ENCODE peak calls at places on chromosomes 4 and X, in six cellular contexts. One of them, this sample, is unnamed.

GRCh38 chr4:35939746-35940145 is 304.6 kb downstream of the ARAP2 start:
- DNase-seq in IMR-90: no peak
- DNase-seq in H1: no peak
- DNase-seq in mesenchymal stem cell: no peak
- DNase-seq in trophoblast cell: no peak
- DNase-seq in neuronal stem cell: no peak
- DNase-seq in this sample: no peak

GRCh38 chrX:80576815-80577533 is 156.7 kb downstream of the TENT5D start:
- DNase-seq in IMR-90: no peak
- DNase-seq in H1: no peak
- DNase-seq in mesenchymal stem cell: no peak
- DNase-seq in trophoblast cell: no peak
- DNase-seq in neuronal stem cell: no peak
- DNase-seq in this sample: no peak

GRCh38 chr4:86558258-86558657 is 35.9 kb upstream of the PTPN13 start:
- DNase-seq in IMR-90: no peak
- DNase-seq in H1: no peak
- DNase-seq in mesenchymal stem cell: no peak
- DNase-seq in trophoblast cell: no peak
- DNase-seq in neuronal stem cell: no peak
- DNase-seq in this sample: no peak

GRCh38 chr4:110631582-110632505 is 9.0 kb upstream of the PITX2 start:
- DNase-seq in IMR-90: peak
- DNase-seq in H1: no peak
- DNase-seq in mesenchymal stem cell: peak
- DNase-seq in trophoblast cell: peak
- DNase-seq in neuronal stem cell: peak
- DNase-seq in this sample: peak

GRCh38 chr4:106034205-106034604 is 138.9 kb downstream of the NPNT start:
- DNase-seq in IMR-90: no peak
- DNase-seq in H1: no peak
- DNase-seq in mesenchymal stem cell: peak
- DNase-seq in trophoblast cell: no peak
- DNase-seq in neuronal stem cell: no peak
- DNase-seq in this sample: no peak

GRCh38 chr4:120682981-120683380 is 239.5 kb downstream of the PRDM5 start:
- DNase-seq in IMR-90: no peak
- DNase-seq in H1: no peak
- DNase-seq in mesenchymal stem cell: no peak
- DNase-seq in trophoblast cell: no peak
- DNase-seq in neuronal stem cell: no peak
- DNase-seq in this sample: no peak

GRCh38 chr4:148058160-148058859 is 326.4 kb downstream of the ARHGAP10 start:
- DNase-seq in IMR-90: no peak
- DNase-seq in H1: no peak
- DNase-seq in mesenchymal stem cell: no peak
- DNase-seq in trophoblast cell: no peak
- DNase-seq in neuronal stem cell: no peak
- DNase-seq in this sample: no peak

GRCh38 chr4:165031436-165032211 is at the start of gene TRIM60:
- DNase-seq in IMR-90: no peak
- DNase-seq in H1: no peak
- DNase-seq in mesenchymal stem cell: no peak
- DNase-seq in trophoblast cell: peak
- DNase-seq in neuronal stem cell: no peak
- DNase-seq in this sample: no peak

GRCh38 chr4:173124209-173124865 is 44.3 kb upstream of the GALNT7 start:
- DNase-seq in IMR-90: no peak
- DNase-seq in H1: no peak
- DNase-seq in mesenchymal stem cell: no peak
- DNase-seq in trophoblast cell: no peak
- DNase-seq in neuronal stem cell: no peak
- DNase-seq in this sample: no peak

GRCh38 chr4:119589165-119589564 is 39.4 kb downstream of the PDE5A start:
- DNase-seq in IMR-90: peak
- DNase-seq in H1: no peak
- DNase-seq in mesenchymal stem cell: peak
- DNase-seq in trophoblast cell: no peak
- DNase-seq in neuronal stem cell: no peak
- DNase-seq in this sample: no peak

GRCh38 chr4:143099693-143100092 is 85.0 kb upstream of the USP38 start:
- DNase-seq in IMR-90: no peak
- DNase-seq in H1: no peak
- DNase-seq in mesenchymal stem cell: no peak
- DNase-seq in trophoblast cell: no peak
- DNase-seq in neuronal stem cell: no peak
- DNase-seq in this sample: no peak
- H3K14ac ChIP-seq in IMR-90: no peak
- H3K14ac ChIP-seq in H1: no peak
- H3K14ac ChIP-seq in mesenchymal stem cell: no peak
- H3K14ac ChIP-seq in trophoblast cell: no peak
- H3K14ac ChIP-seq in neuronal stem cell: no peak
- H3K14ac ChIP-seq in this sample: no peak

GRCh38 chr4:176303938-176304337 is 15.8 kb upstream of the SPCS3 start:
- DNase-seq in IMR-90: no peak
- DNase-seq in H1: no peak
- DNase-seq in mesenchymal stem cell: no peak
- DNase-seq in trophoblast cell: peak
- DNase-seq in neuronal stem cell: no peak
- DNase-seq in this sample: no peak
- H2BK5ac ChIP-seq in IMR-90: peak
- H2BK5ac ChIP-seq in H1: no peak
- H2BK5ac ChIP-seq in mesenchymal stem cell: no peak
- H2BK5ac ChIP-seq in trophoblast cell: no peak
- H2BK5ac ChIP-seq in neuronal stem cell: no peak
- H2BK5ac ChIP-seq in this sample: no peak

GRCh38 chr4:188956566-188956965 is 817.3 kb downstream of the TRIML1 start:
- DNase-seq in IMR-90: no peak
- DNase-seq in H1: no peak
- DNase-seq in mesenchymal stem cell: no peak
- DNase-seq in trophoblast cell: no peak
- DNase-seq in neuronal stem cell: no peak
- DNase-seq in this sample: no peak

GRCh38 chr4:188955066-188955465 is 815.8 kb downstream of the TRIML1 start:
- DNase-seq in IMR-90: no peak
- DNase-seq in H1: no peak
- DNase-seq in mesenchymal stem cell: no peak
- DNase-seq in trophoblast cell: no peak
- DNase-seq in neuronal stem cell: no peak
- DNase-seq in this sample: no peak

GRCh38 chr4:188960411-188961093 is 821.3 kb downstream of the TRIML1 start:
- DNase-seq in IMR-90: peak
- DNase-seq in H1: no peak
- DNase-seq in mesenchymal stem cell: no peak
- DNase-seq in trophoblast cell: no peak
- DNase-seq in neuronal stem cell: no peak
- DNase-seq in this sample: no peak

GRCh38 chr4:188959424-188959823 is 820.2 kb downstream of the TRIML1 start:
- DNase-seq in IMR-90: no peak
- DNase-seq in H1: no peak
- DNase-seq in mesenchymal stem cell: no peak
- DNase-seq in trophoblast cell: no peak
- DNase-seq in neuronal stem cell: no peak
- DNase-seq in this sample: no peak

DNA sequence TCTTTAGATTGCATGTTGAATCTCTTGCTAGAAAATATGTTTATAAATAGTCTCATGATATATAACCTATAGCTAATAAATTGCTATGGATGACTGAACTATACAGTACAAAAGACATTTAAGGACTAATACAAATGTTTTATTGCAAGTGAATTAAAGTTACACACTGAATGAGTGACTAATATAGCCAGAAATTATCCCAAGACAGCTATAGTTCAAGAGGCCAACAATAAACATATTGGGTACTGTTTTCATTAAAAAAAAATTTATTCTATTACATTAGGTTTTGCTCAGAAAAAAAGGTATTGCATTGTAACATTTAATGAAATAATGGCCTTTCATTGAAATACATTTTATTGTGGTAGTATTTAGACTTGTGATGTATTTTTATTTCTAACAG is 819.1 kb downstream of the TRIML1 start:
- DNase-seq in IMR-90: peak
- DNase-seq in H1: no peak
- DNase-seq in mesenchymal stem cell: no peak
- DNase-seq in trophoblast cell: no peak
- DNase-seq in neuronal stem cell: no peak
- DNase-seq in this sample: no peak
- H3K14ac ChIP-seq in IMR-90: no peak
- H3K14ac ChIP-seq in H1: no peak
- H3K14ac ChIP-seq in mesenchymal stem cell: no peak
- H3K14ac ChIP-seq in trophoblast cell: no peak
- H3K14ac ChIP-seq in neuronal stem cell: no peak
- H3K14ac ChIP-seq in this sample: no peak

GRCh38 chr4:44727471-44727870 is 1.1 kb upstream of the GNPDA2 start:
- DNase-seq in IMR-90: no peak
- DNase-seq in H1: no peak
- DNase-seq in mesenchymal stem cell: no peak
- DNase-seq in trophoblast cell: peak
- DNase-seq in neuronal stem cell: no peak
- DNase-seq in this sample: no peak

GRCh38 chr4:44725166-44725565 is 1.2 kb downstream of the GNPDA2 start:
- DNase-seq in IMR-90: peak
- DNase-seq in H1: no peak
- DNase-seq in mesenchymal stem cell: peak
- DNase-seq in trophoblast cell: no peak
- DNase-seq in neuronal stem cell: no peak
- DNase-seq in this sample: no peak

GRCh38 chr4:44722001-44722400 is 4.4 kb downstream of the GNPDA2 start:
- DNase-seq in IMR-90: no peak
- DNase-seq in H1: no peak
- DNase-seq in mesenchymal stem cell: no peak
- DNase-seq in trophoblast cell: no peak
- DNase-seq in neuronal stem cell: no peak
- DNase-seq in this sample: no peak

GRCh38 chr4:44725861-44726820 is at the start of gene GNPDA2:
- DNase-seq in IMR-90: peak
- DNase-seq in H1: peak
- DNase-seq in mesenchymal stem cell: peak
- DNase-seq in trophoblast cell: peak
- DNase-seq in neuronal stem cell: peak
- DNase-seq in this sample: peak
- H2BK5ac ChIP-seq in IMR-90: peak
- H2BK5ac ChIP-seq in H1: peak
- H2BK5ac ChIP-seq in mesenchymal stem cell: no peak
- H2BK5ac ChIP-seq in trophoblast cell: no peak
- H2BK5ac ChIP-seq in neuronal stem cell: peak
- H2BK5ac ChIP-seq in this sample: no peak

DNA sequence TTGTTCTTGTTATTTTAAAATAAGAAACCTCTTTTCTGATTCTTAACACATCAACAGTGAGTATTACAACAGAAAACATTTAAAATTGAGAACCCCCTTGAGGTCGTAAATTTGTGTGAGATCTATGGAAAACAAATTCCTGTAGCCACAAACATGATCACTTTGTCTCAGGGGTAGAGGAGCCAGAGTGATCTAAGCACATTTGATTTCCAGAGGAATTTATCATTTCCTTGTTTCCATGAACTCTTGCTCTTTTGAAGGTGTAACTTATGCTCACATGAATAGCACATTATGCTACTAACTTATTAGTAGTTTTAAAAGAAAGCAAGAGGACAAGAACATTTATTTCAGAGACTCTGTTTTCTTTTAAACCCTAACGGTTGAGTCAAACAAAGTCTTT is 28.1 kb upstream of the ZCCHC12 start:
- DNase-seq in IMR-90: no peak
- DNase-seq in H1: no peak
- DNase-seq in mesenchymal stem cell: no peak
- DNase-seq in trophoblast cell: no peak
- DNase-seq in neuronal stem cell: no peak
- DNase-seq in this sample: no peak
- H3K14ac ChIP-seq in IMR-90: no peak
- H3K14ac ChIP-seq in H1: no peak
- H3K14ac ChIP-seq in mesenchymal stem cell: no peak
- H3K14ac ChIP-seq in trophoblast cell: no peak
- H3K14ac ChIP-seq in neuronal stem cell: no peak
- H3K14ac ChIP-seq in this sample: no peak

GRCh38 chr4:107893171-107894137 is 37.9 kb upstream of the CYP2U1 start:
- DNase-seq in IMR-90: peak
- DNase-seq in H1: no peak
- DNase-seq in mesenchymal stem cell: peak
- DNase-seq in trophoblast cell: no peak
- DNase-seq in neuronal stem cell: no peak
- DNase-seq in this sample: no peak
- H2BK5ac ChIP-seq in IMR-90: no peak
- H2BK5ac ChIP-seq in H1: no peak
- H2BK5ac ChIP-seq in mesenchymal stem cell: no peak
- H2BK5ac ChIP-seq in trophoblast cell: no peak
- H2BK5ac ChIP-seq in neuronal stem cell: no peak
- H2BK5ac ChIP-seq in this sample: no peak

DNA sequence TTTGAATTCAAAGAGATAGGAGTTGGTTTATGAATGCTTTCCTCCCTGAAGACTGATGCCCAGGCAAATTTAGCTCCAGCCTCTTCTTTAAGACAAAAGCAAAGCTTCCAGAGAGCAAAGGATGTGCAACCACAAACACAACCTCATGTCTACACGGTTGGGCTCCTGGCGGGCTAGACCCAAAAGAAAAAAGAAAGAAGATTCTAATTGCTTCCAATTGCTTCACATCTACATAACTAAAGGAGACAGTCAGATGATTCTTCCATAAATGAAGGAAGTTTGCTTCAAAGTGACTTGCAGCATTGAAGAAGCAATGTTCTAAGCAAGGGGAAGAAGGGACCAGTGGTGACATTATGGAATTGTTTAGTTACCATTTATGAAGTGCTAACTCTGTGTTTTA is 1603.0 kb upstream of the TENM3 start:
- DNase-seq in IMR-90: no peak
- DNase-seq in H1: no peak
- DNase-seq in mesenchymal stem cell: no peak
- DNase-seq in trophoblast cell: no peak
- DNase-seq in neuronal stem cell: no peak
- DNase-seq in this sample: no peak
- H3K14ac ChIP-seq in IMR-90: no peak
- H3K14ac ChIP-seq in H1: no peak
- H3K14ac ChIP-seq in mesenchymal stem cell: no peak
- H3K14ac ChIP-seq in trophoblast cell: no peak
- H3K14ac ChIP-seq in neuronal stem cell: no peak
- H3K14ac ChIP-seq in this sample: no peak